ENCODE peak calls at places on chromosome 22, in seven cellular contexts. F, K, Z, V, M, D and E are unnamed samples.

GRCh38 chr22:38921801-38922200 is 35.6 kb upstream of the APOBEC3A start:
- DNase-seq in F (no peak), K (no peak), Z (no peak), V (no peak), M (no peak), D (no peak), E (no peak)

GRCh38 chr22:45972091-45972867 is 4.7 kb downstream of the WNT7B start:
- DNase-seq in F (no peak), K (no peak), Z (no peak), V (no peak), M (no peak), D (no peak), E (no peak)

GRCh38 chr22:37259540-37260029 is 15.5 kb upstream of the RAC2 start:
- DNase-seq in F (no peak), K (no peak), Z (no peak), V (no peak), M (peak; percentile 65), D (peak; percentile 18), E (no peak)

GRCh38 chr22:29041408-29041807 is 20.2 kb downstream of the C22orf31 start:
- DNase-seq in F (no peak), K (no peak), Z (no peak), V (no peak), M (peak; percentile 71), D (no peak), E (no peak)

GRCh38 chr22:20424553-20424936 is 13.1 kb downstream of the SCARF2 start:
- DNase-seq in F (no peak), K (no peak), Z (no peak), V (no peak), M (no peak), D (no peak), E (no peak)

GRCh38 chr22:25765801-25766200 is 23.8 kb downstream of the MYO18B start:
- DNase-seq in F (no peak), K (no peak), Z (no peak), V (no peak), M (no peak), D (no peak), E (no peak)

GRCh38 chr22:19463491-19464469 is 15.2 kb downstream of the UFD1 start:
- DNase-seq in F (no peak), K (peak; percentile 32), Z (no peak), V (no peak), M (peak; percentile 35), D (no peak), E (no peak)

GRCh38 chr22:19959043-19959586 is 17.5 kb upstream of the TXNRD2 start:
- DNase-seq in F (peak; percentile 96), K (peak; percentile 76), Z (no peak), V (peak; percentile 49), M (peak; percentile 33), D (no peak), E (no peak)

GRCh38 chr22:20244744-20245576 is 23.2 kb downstream of the RTN4R start:
- DNase-seq in F (no peak), K (no peak), Z (peak; percentile 46), V (no peak), M (no peak), D (no peak), E (peak; percentile 53)

GRCh38 chr22:50175921-50176849 is 5.7 kb downstream of the PANX2 start:
- DNase-seq in F (no peak), K (no peak), Z (no peak), V (no peak), M (no peak), D (no peak), E (no peak)

GRCh38 chr22:45051946-45052345 is 42.1 kb upstream of the PHF21B start:
- DNase-seq in F (no peak), K (no peak), Z (no peak), V (no peak), M (no peak), D (no peak), E (no peak)

GRCh38 chr22:21816787-21817496 is 50.5 kb downstream of the MAPK1 start:
- DNase-seq in F (no peak), K (peak; percentile 51), Z (peak; percentile 76), V (no peak), M (peak; percentile 96), D (peak; percentile 68), E (no peak)

GRCh38 chr22:20814221-20814808 is 40.4 kb downstream of the SERPIND1 start:
- DNase-seq in F (no peak), K (no peak), Z (no peak), V (no peak), M (no peak), D (no peak), E (no peak)

GRCh38 chr22:37802310-37803194 is 5.2 kb upstream of the GCAT start:
- DNase-seq in F (no peak), K (peak; percentile 57), Z (no peak), V (no peak), M (peak; percentile 40), D (no peak), E (no peak)

GRCh38 chr22:20143883-20144665 is 6.8 kb downstream of the CCDC188 start:
- DNase-seq in F (no peak), K (no peak), Z (no peak), V (no peak), M (no peak), D (no peak), E (no peak)

GRCh38 chr22:29765905-29766631 is 739 bp downstream of the ZMAT5 start:
- DNase-seq in F (no peak), K (no peak), Z (no peak), V (no peak), M (no peak), D (no peak), E (peak; percentile 2)

GRCh38 chr22:34508797-34509196 is 557.2 kb upstream of the ISX start:
- DNase-seq in F (no peak), K (no peak), Z (no peak), V (no peak), M (no peak), D (no peak), E (no peak)

GRCh38 chr22:26892401-26893033 is 235.1 kb downstream of the MIAT start:
- DNase-seq in F (no peak), K (no peak), Z (no peak), V (no peak), M (no peak), D (no peak), E (no peak)

GRCh38 chr22:36734171-36735058 is 30.9 kb upstream of the CACNG2 start:
- DNase-seq in F (peak; percentile 28), K (no peak), Z (no peak), V (no peak), M (peak; percentile 54), D (no peak), E (no peak)

GRCh38 chr22:37178350-37179125 is 9.5 kb downstream of the C1QTNF6 start:
- DNase-seq in F (peak; percentile 87), K (no peak), Z (no peak), V (no peak), M (peak; percentile 71), D (no peak), E (no peak)

GRCh38 chr22:23882370-23882769 is 11.8 kb upstream of the MIF start:
- DNase-seq in F (no peak), K (no peak), Z (no peak), V (no peak), M (no peak), D (no peak), E (no peak)

GRCh38 chr22:20615021-20615420 is 107.6 kb downstream of the MED15 start:
- DNase-seq in F (no peak), K (no peak), Z (no peak), V (no peak), M (no peak), D (no peak), E (no peak)

GRCh38 chr22:45978275-45978713 is 1.3 kb upstream of the WNT7B start:
- DNase-seq in F (no peak), K (no peak), Z (no peak), V (no peak), M (no peak), D (no peak), E (no peak)

GRCh38 chr22:23242473-23243001 is 62.2 kb downstream of the BCR start:
- DNase-seq in F (no peak), K (no peak), Z (no peak), V (no peak), M (no peak), D (no peak), E (no peak)